ENCODE peak calls at places on chromosome 6, in seven cellular contexts. One of them, this sample, is unnamed. For H3K27me3, the result is how much of the 10 kb centered on the place peaks cover.

GRCh38 chr6:161319231-161319630 is 45.4 kb upstream of the AGPAT4 start:
- DNase-seq in lung: no peak
- DNase-seq in RWPE2: no peak
- DNase-seq in astrocyte: no peak
- DNase-seq in stomach: no peak
- DNase-seq in CD8-positive, alpha-beta T cell: no peak
- DNase-seq in heart right ventricle: no peak
- DNase-seq in this sample: no peak

GRCh38 chr6:52261229-52261628 is 16.9 kb upstream of the IL17F start:
- DNase-seq in astrocyte: peak
- DNase-seq in lung: no peak
- DNase-seq in stomach: no peak
- DNase-seq in RWPE2: no peak
- DNase-seq in heart right ventricle: no peak
- DNase-seq in CD8-positive, alpha-beta T cell: no peak
- DNase-seq in this sample: peak

GRCh38 chr6:87803784-87804183 is 101.8 kb upstream of the AKIRIN2 start:
- DNase-seq in CD8-positive, alpha-beta T cell: no peak
- DNase-seq in RWPE2: no peak
- DNase-seq in heart right ventricle: no peak
- DNase-seq in lung: no peak
- DNase-seq in stomach: no peak
- DNase-seq in astrocyte: no peak
- DNase-seq in this sample: no peak

GRCh38 chr6:21998539-21998938 is 298.3 kb downstream of the PRL start:
- DNase-seq in RWPE2: no peak
- DNase-seq in CD8-positive, alpha-beta T cell: no peak
- DNase-seq in lung: no peak
- DNase-seq in stomach: no peak
- DNase-seq in astrocyte: no peak
- DNase-seq in heart right ventricle: no peak
- DNase-seq in this sample: no peak

GRCh38 chr6:3414704-3415453 is 42.0 kb downstream of the SLC22A23 start:
- DNase-seq in stomach: no peak
- DNase-seq in CD8-positive, alpha-beta T cell: no peak
- DNase-seq in lung: peak
- DNase-seq in heart right ventricle: no peak
- DNase-seq in astrocyte: peak
- DNase-seq in RWPE2: no peak
- DNase-seq in this sample: peak

GRCh38 chr6:92810913-92811312 is 608.4 kb downstream of the EPHA7 start:
- DNase-seq in stomach: no peak
- DNase-seq in lung: no peak
- DNase-seq in CD8-positive, alpha-beta T cell: no peak
- DNase-seq in astrocyte: no peak
- DNase-seq in heart right ventricle: no peak
- DNase-seq in RWPE2: no peak
- DNase-seq in this sample: peak

GRCh38 chr6:77740380-77740779 is 87.5 kb downstream of the MEI4 start:
- DNase-seq in heart right ventricle: no peak
- DNase-seq in lung: no peak
- DNase-seq in astrocyte: peak
- DNase-seq in stomach: no peak
- DNase-seq in RWPE2: no peak
- DNase-seq in CD8-positive, alpha-beta T cell: no peak
- DNase-seq in this sample: peak

GRCh38 chr6:145733770-145734169 is 1.6 kb downstream of the EPM2A start:
- DNase-seq in astrocyte: no peak
- DNase-seq in stomach: no peak
- DNase-seq in heart right ventricle: no peak
- DNase-seq in CD8-positive, alpha-beta T cell: no peak
- DNase-seq in lung: no peak
- DNase-seq in RWPE2: no peak
- DNase-seq in this sample: no peak

GRCh38 chr6:116327803-116328527 is 42.8 kb upstream of the DSE start:
- DNase-seq in RWPE2: no peak
- DNase-seq in astrocyte: no peak
- DNase-seq in heart right ventricle: no peak
- DNase-seq in lung: no peak
- DNase-seq in CD8-positive, alpha-beta T cell: no peak
- DNase-seq in stomach: no peak
- DNase-seq in this sample: no peak

GRCh38 chr6:84645000-84645399 is 119.4 kb downstream of the TBX18 start:
- DNase-seq in RWPE2: no peak
- DNase-seq in heart right ventricle: no peak
- DNase-seq in stomach: no peak
- DNase-seq in lung: no peak
- DNase-seq in astrocyte: peak
- DNase-seq in CD8-positive, alpha-beta T cell: no peak
- DNase-seq in this sample: peak

GRCh38 chr6:73516712-73517489 is 3.9 kb downstream of the EEF1A1 start:
- DNase-seq in heart right ventricle: no peak
- DNase-seq in lung: no peak
- DNase-seq in CD8-positive, alpha-beta T cell: no peak
- DNase-seq in RWPE2: no peak
- DNase-seq in astrocyte: no peak
- DNase-seq in stomach: no peak
- DNase-seq in this sample: peak

GRCh38 chr6:157054531-157054979 is 268.8 kb downstream of the TMEM242 start:
- DNase-seq in RWPE2: no peak
- DNase-seq in heart right ventricle: no peak
- DNase-seq in lung: no peak
- DNase-seq in astrocyte: no peak
- DNase-seq in CD8-positive, alpha-beta T cell: peak
- DNase-seq in stomach: no peak
- DNase-seq in this sample: no peak

GRCh38 chr6:44128020-44128917 is 915 bp downstream of the TMEM63B start:
- DNase-seq in heart right ventricle: peak
- DNase-seq in CD8-positive, alpha-beta T cell: no peak
- DNase-seq in lung: no peak
- DNase-seq in astrocyte: no peak
- DNase-seq in RWPE2: no peak
- DNase-seq in stomach: peak
- DNase-seq in this sample: peak

GRCh38 chr6:21556968-21557721 is 36.4 kb upstream of the SOX4 start:
- DNase-seq in astrocyte: no peak
- DNase-seq in stomach: no peak
- DNase-seq in lung: no peak
- DNase-seq in RWPE2: no peak
- DNase-seq in CD8-positive, alpha-beta T cell: no peak
- DNase-seq in heart right ventricle: no peak
- DNase-seq in this sample: peak

GRCh38 chr6:29745386-29745785 is 22.2 kb downstream of the HLA-F start:
- DNase-seq in CD8-positive, alpha-beta T cell: no peak
- DNase-seq in RWPE2: no peak
- DNase-seq in astrocyte: no peak
- DNase-seq in stomach: no peak
- DNase-seq in lung: no peak
- DNase-seq in heart right ventricle: no peak
- DNase-seq in this sample: no peak

GRCh38 chr6:146916435-146917015 is 287.7 kb upstream of the STXBP5 start:
- DNase-seq in RWPE2: no peak
- DNase-seq in CD8-positive, alpha-beta T cell: no peak
- DNase-seq in astrocyte: no peak
- DNase-seq in stomach: no peak
- DNase-seq in lung: no peak
- DNase-seq in heart right ventricle: no peak
- DNase-seq in this sample: no peak

GRCh38 chr6:121442591-121442990 is 7.1 kb downstream of the GJA1 start:
- DNase-seq in astrocyte: no peak
- DNase-seq in stomach: no peak
- DNase-seq in heart right ventricle: no peak
- DNase-seq in RWPE2: no peak
- DNase-seq in CD8-positive, alpha-beta T cell: no peak
- DNase-seq in lung: no peak
- DNase-seq in this sample: no peak

GRCh38 chr6:158751192-158751591 is 68.0 kb downstream of the EZR start:
- DNase-seq in astrocyte: no peak
- DNase-seq in CD8-positive, alpha-beta T cell: no peak
- DNase-seq in RWPE2: no peak
- DNase-seq in lung: no peak
- DNase-seq in heart right ventricle: no peak
- DNase-seq in stomach: no peak
- DNase-seq in this sample: no peak

GRCh38 chr6:16420715-16421461 is 182.5 kb downstream of the GMPR start:
- DNase-seq in CD8-positive, alpha-beta T cell: peak
- DNase-seq in stomach: no peak
- DNase-seq in lung: no peak
- DNase-seq in RWPE2: no peak
- DNase-seq in heart right ventricle: no peak
- DNase-seq in astrocyte: peak
- DNase-seq in this sample: no peak

GRCh38 chr6:110567957-110568696 is 91.7 kb upstream of the SLC22A16 start:
- DNase-seq in stomach: no peak
- DNase-seq in heart right ventricle: no peak
- DNase-seq in lung: no peak
- DNase-seq in astrocyte: no peak
- DNase-seq in RWPE2: no peak
- DNase-seq in CD8-positive, alpha-beta T cell: no peak
- DNase-seq in this sample: no peak

GRCh38 chr6:40755046-40755681 is 168.0 kb upstream of the LRFN2 start:
- DNase-seq in RWPE2: no peak
- DNase-seq in CD8-positive, alpha-beta T cell: no peak
- DNase-seq in heart right ventricle: no peak
- DNase-seq in astrocyte: peak
- DNase-seq in lung: no peak
- DNase-seq in stomach: no peak
- DNase-seq in this sample: peak

GRCh38 chr6:3732345-3733141 is 19.0 kb downstream of the PXDC1 start:
- DNase-seq in heart right ventricle: peak
- DNase-seq in astrocyte: peak
- DNase-seq in CD8-positive, alpha-beta T cell: peak
- DNase-seq in lung: peak
- DNase-seq in RWPE2: no peak
- DNase-seq in stomach: peak
- DNase-seq in this sample: peak

DNA sequence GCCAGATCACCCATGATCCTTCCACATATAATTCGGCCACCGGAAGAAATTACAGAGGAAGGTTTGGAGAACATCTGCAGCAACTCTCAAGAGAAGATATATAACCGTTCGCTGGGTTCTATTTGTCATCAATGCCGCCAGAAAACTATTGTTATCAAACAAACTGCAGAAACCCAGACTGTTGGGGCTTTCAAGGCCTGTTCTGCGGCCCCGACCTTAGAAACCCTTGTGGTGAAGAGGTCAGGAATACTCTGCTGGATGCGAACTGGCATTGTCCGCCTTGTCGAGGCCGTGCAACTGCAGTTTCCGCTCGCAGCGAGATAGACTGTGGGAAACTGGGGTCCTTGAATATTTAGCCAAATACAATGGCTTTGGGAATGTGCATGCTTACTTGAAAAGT is 21.3 kb downstream of the PRSS16 start:
- DNase-seq in astrocyte: no peak
- DNase-seq in stomach: no peak
- DNase-seq in RWPE2: no peak
- DNase-seq in lung: no peak
- DNase-seq in CD8-positive, alpha-beta T cell: no peak
- DNase-seq in heart right ventricle: no peak
- DNase-seq in this sample: no peak
- H3K27me3 ChIP-seq in astrocyte: under half
- H3K27me3 ChIP-seq in stomach: under half
- H3K27me3 ChIP-seq in RWPE2: under half
- H3K27me3 ChIP-seq in lung: under half
- H3K27me3 ChIP-seq in CD8-positive, alpha-beta T cell: under half
- H3K27me3 ChIP-seq in heart right ventricle: under half
- H3K27me3 ChIP-seq in this sample: under half

DNA sequence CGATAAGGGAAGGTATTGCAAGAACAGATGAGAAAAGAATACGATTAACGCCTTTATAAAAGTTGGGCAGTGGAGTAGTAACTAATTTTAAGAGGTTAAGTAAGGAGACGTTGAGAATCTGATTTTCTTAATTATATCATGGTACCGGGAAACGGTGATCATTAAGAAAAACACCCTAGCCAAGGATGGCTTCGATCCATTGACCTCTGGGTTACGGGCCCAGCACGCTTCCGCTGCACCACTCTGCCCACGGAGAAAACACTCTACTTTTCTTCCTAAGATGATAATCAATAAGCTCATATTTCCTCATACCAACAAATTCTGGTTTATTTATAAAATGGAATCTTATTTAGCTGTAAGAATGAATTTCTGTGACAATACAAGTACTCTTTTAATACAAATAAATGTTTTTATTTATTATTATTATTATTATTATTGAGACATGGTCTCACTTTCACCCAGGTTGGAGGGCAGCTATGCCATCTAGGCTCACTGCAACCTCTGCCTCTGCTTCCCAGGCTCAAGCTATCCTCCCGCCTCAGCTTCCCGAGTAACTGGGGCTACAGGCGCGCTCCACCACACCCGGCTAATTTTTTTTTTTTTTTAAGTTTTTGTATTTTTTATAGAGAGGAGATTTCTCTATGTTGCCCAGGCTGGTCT is 8.3 kb downstream of the POM121L2 start:
- DNase-seq in astrocyte: no peak
- DNase-seq in stomach: no peak
- DNase-seq in RWPE2: no peak
- DNase-seq in lung: no peak
- DNase-seq in heart right ventricle: no peak
- DNase-seq in CD8-positive, alpha-beta T cell: no peak
- DNase-seq in this sample: peak
- H3K27me3 ChIP-seq in astrocyte: under half
- H3K27me3 ChIP-seq in stomach: under half
- H3K27me3 ChIP-seq in RWPE2: under half
- H3K27me3 ChIP-seq in lung: under half
- H3K27me3 ChIP-seq in heart right ventricle: under half
- H3K27me3 ChIP-seq in CD8-positive, alpha-beta T cell: under half
- H3K27me3 ChIP-seq in this sample: under half

DNA sequence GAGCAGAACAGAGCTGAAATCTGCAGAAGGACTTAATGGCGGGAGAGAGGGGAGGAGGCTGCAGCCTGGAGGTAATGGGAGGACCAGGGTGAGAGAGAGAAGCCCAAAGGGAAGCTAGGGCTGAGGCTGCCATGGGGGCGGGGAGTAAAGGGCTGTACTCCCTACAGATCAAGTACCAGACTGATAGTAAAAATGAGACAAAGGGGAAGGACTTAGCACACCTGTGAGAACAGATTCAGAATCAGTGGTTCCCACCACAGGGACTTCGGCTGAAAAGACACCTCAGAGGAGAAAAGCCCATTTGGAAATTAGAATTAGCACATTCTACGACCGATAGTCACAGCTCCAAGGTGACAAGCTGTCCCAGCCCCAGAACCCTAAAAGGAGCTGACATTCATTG is 6.4 kb upstream of the TBXT start:
- DNase-seq in heart right ventricle: no peak
- DNase-seq in stomach: no peak
- DNase-seq in lung: no peak
- DNase-seq in astrocyte: no peak
- DNase-seq in RWPE2: no peak
- DNase-seq in CD8-positive, alpha-beta T cell: no peak
- DNase-seq in this sample: no peak
- H3K27me3 ChIP-seq in heart right ventricle: under half
- H3K27me3 ChIP-seq in stomach: under half
- H3K27me3 ChIP-seq in lung: under half
- H3K27me3 ChIP-seq in astrocyte: under half
- H3K27me3 ChIP-seq in RWPE2: under half
- H3K27me3 ChIP-seq in CD8-positive, alpha-beta T cell: under half
- H3K27me3 ChIP-seq in this sample: under half

GRCh38 chr6:10385512-10386132 is 29.3 kb downstream of the TFAP2A start:
- DNase-seq in stomach: no peak
- DNase-seq in CD8-positive, alpha-beta T cell: no peak
- DNase-seq in RWPE2: no peak
- DNase-seq in lung: no peak
- DNase-seq in astrocyte: no peak
- DNase-seq in heart right ventricle: no peak
- DNase-seq in this sample: no peak
- H3K27me3 ChIP-seq in stomach: under half
- H3K27me3 ChIP-seq in CD8-positive, alpha-beta T cell: half or more
- H3K27me3 ChIP-seq in RWPE2: under half
- H3K27me3 ChIP-seq in lung: under half
- H3K27me3 ChIP-seq in astrocyte: half or more
- H3K27me3 ChIP-seq in heart right ventricle: under half
- H3K27me3 ChIP-seq in this sample: under half

GRCh38 chr6:168193816-168194701 is 115.0 kb upstream of the FRMD1 start:
- DNase-seq in stomach: peak
- DNase-seq in lung: no peak
- DNase-seq in astrocyte: no peak
- DNase-seq in heart right ventricle: no peak
- DNase-seq in RWPE2: no peak
- DNase-seq in CD8-positive, alpha-beta T cell: no peak
- DNase-seq in this sample: no peak
- H3K27me3 ChIP-seq in stomach: under half
- H3K27me3 ChIP-seq in lung: under half
- H3K27me3 ChIP-seq in astrocyte: under half
- H3K27me3 ChIP-seq in heart right ventricle: under half
- H3K27me3 ChIP-seq in RWPE2: under half
- H3K27me3 ChIP-seq in CD8-positive, alpha-beta T cell: under half
- H3K27me3 ChIP-seq in this sample: under half